ENCODE peak calls at places on chromosome 13, in five cellular contexts. One of them, this sample, is unnamed.

GRCh38 chr13:113528798-113529180 is 38.3 kb upstream of the DCUN1D2 start:
- DNase-seq in breast epithelium: no peak
- DNase-seq in posterior cingulate gyrus: no peak
- DNase-seq in activated CD4-positive, CD25-positive, alpha-beta regulatory T cell: no peak
- DNase-seq in sciatic nerve: no peak
- DNase-seq in this sample: no peak

GRCh38 chr13:25046274-25046984 is 49.5 kb upstream of the PABPC3 start:
- DNase-seq in sciatic nerve: no peak
- DNase-seq in posterior cingulate gyrus: peak; percentile 87
- DNase-seq in breast epithelium: no peak
- DNase-seq in activated CD4-positive, CD25-positive, alpha-beta regulatory T cell: no peak
- DNase-seq in this sample: no peak

GRCh38 chr13:96229356-96229755 is 139.4 kb downstream of the HS6ST3 start:
- DNase-seq in sciatic nerve: no peak
- DNase-seq in activated CD4-positive, CD25-positive, alpha-beta regulatory T cell: no peak
- DNase-seq in posterior cingulate gyrus: no peak
- DNase-seq in breast epithelium: no peak
- DNase-seq in this sample: no peak

GRCh38 chr13:92303428-92303827 is 905.0 kb downstream of the GPC5 start:
- DNase-seq in breast epithelium: no peak
- DNase-seq in sciatic nerve: no peak
- DNase-seq in posterior cingulate gyrus: no peak
- DNase-seq in activated CD4-positive, CD25-positive, alpha-beta regulatory T cell: no peak
- DNase-seq in this sample: no peak

GRCh38 chr13:102401305-102401704 is 543 bp downstream of the FGF14 start:
- DNase-seq in posterior cingulate gyrus: no peak
- DNase-seq in breast epithelium: no peak
- DNase-seq in sciatic nerve: no peak
- DNase-seq in activated CD4-positive, CD25-positive, alpha-beta regulatory T cell: no peak
- DNase-seq in this sample: no peak

GRCh38 chr13:57640582-57640981 is 9.0 kb downstream of the PCDH17 start:
- DNase-seq in activated CD4-positive, CD25-positive, alpha-beta regulatory T cell: no peak
- DNase-seq in sciatic nerve: no peak
- DNase-seq in posterior cingulate gyrus: no peak
- DNase-seq in breast epithelium: no peak
- DNase-seq in this sample: no peak

GRCh38 chr13:36858285-36858684 is 39.3 kb downstream of the RFXAP start:
- DNase-seq in posterior cingulate gyrus: no peak
- DNase-seq in activated CD4-positive, CD25-positive, alpha-beta regulatory T cell: no peak
- DNase-seq in sciatic nerve: no peak
- DNase-seq in breast epithelium: no peak
- DNase-seq in this sample: no peak

GRCh38 chr13:51614350-51614786 is 30.1 kb downstream of the WDFY2 start:
- DNase-seq in sciatic nerve: no peak
- DNase-seq in activated CD4-positive, CD25-positive, alpha-beta regulatory T cell: no peak
- DNase-seq in posterior cingulate gyrus: peak; percentile 89
- DNase-seq in breast epithelium: peak; percentile 33
- DNase-seq in this sample: no peak

GRCh38 chr13:101013245-101013644 is 338.6 kb upstream of the TMTC4 start:
- DNase-seq in posterior cingulate gyrus: no peak
- DNase-seq in activated CD4-positive, CD25-positive, alpha-beta regulatory T cell: no peak
- DNase-seq in breast epithelium: no peak
- DNase-seq in sciatic nerve: no peak
- DNase-seq in this sample: peak; percentile 26

GRCh38 chr13:39226359-39226758 is 188.1 kb downstream of the NHLRC3 start:
- DNase-seq in posterior cingulate gyrus: peak; percentile 82
- DNase-seq in sciatic nerve: no peak
- DNase-seq in breast epithelium: no peak
- DNase-seq in activated CD4-positive, CD25-positive, alpha-beta regulatory T cell: no peak
- DNase-seq in this sample: no peak

GRCh38 chr13:51444922-51445321 is 7.9 kb downstream of the INTS6 start:
- DNase-seq in sciatic nerve: no peak
- DNase-seq in posterior cingulate gyrus: no peak
- DNase-seq in activated CD4-positive, CD25-positive, alpha-beta regulatory T cell: no peak
- DNase-seq in breast epithelium: no peak
- DNase-seq in this sample: no peak

GRCh38 chr13:99380921-99381645 is 73.9 kb upstream of the GPR183 start:
- DNase-seq in sciatic nerve: no peak
- DNase-seq in activated CD4-positive, CD25-positive, alpha-beta regulatory T cell: peak; percentile 17
- DNase-seq in posterior cingulate gyrus: no peak
- DNase-seq in breast epithelium: no peak
- DNase-seq in this sample: peak; percentile 77

GRCh38 chr13:50156140-50156539 is 140.9 kb downstream of the KCNRG start:
- DNase-seq in posterior cingulate gyrus: no peak
- DNase-seq in breast epithelium: no peak
- DNase-seq in sciatic nerve: no peak
- DNase-seq in activated CD4-positive, CD25-positive, alpha-beta regulatory T cell: no peak
- DNase-seq in this sample: no peak

GRCh38 chr13:26934096-26934495 is 173.5 kb upstream of the GPR12 start:
- DNase-seq in sciatic nerve: no peak
- DNase-seq in posterior cingulate gyrus: no peak
- DNase-seq in activated CD4-positive, CD25-positive, alpha-beta regulatory T cell: no peak
- DNase-seq in breast epithelium: no peak
- DNase-seq in this sample: no peak

GRCh38 chr13:40984670-40985366 is 34.3 kb downstream of the ELF1 start:
- DNase-seq in sciatic nerve: no peak
- DNase-seq in activated CD4-positive, CD25-positive, alpha-beta regulatory T cell: no peak
- DNase-seq in posterior cingulate gyrus: no peak
- DNase-seq in breast epithelium: no peak
- DNase-seq in this sample: no peak

GRCh38 chr13:93700115-93700514 is 473.5 kb downstream of the GPC6 start:
- DNase-seq in sciatic nerve: no peak
- DNase-seq in activated CD4-positive, CD25-positive, alpha-beta regulatory T cell: no peak
- DNase-seq in breast epithelium: no peak
- DNase-seq in posterior cingulate gyrus: no peak
- DNase-seq in this sample: no peak

GRCh38 chr13:65497265-65497664 is 1732.9 kb downstream of the PCDH9 start:
- DNase-seq in posterior cingulate gyrus: no peak
- DNase-seq in activated CD4-positive, CD25-positive, alpha-beta regulatory T cell: no peak
- DNase-seq in sciatic nerve: no peak
- DNase-seq in breast epithelium: no peak
- DNase-seq in this sample: no peak

GRCh38 chr13:112446347-112446861 is 70.2 kb downstream of the SPACA7 start:
- DNase-seq in posterior cingulate gyrus: peak; percentile 10
- DNase-seq in sciatic nerve: no peak
- DNase-seq in activated CD4-positive, CD25-positive, alpha-beta regulatory T cell: no peak
- DNase-seq in breast epithelium: no peak
- DNase-seq in this sample: peak; percentile 34

This sample was measured in posterior vena cava.